ENCODE peak calls at places on chromosomes 2 and 18, in nine cellular contexts. A, F, O, S, G, W, J, E and L are unnamed samples.

GRCh38 chr2:24220534-24221281 is 45.9 kb downstream of the FAM228A start:
- DNase-seq in A (no peak), F (no peak), O (no peak), E (no peak), W (no peak), S (no peak), G (no peak), J (no peak), L (no peak)

GRCh38 chr2:6626406-6627012 is 239.2 kb downstream of the CMPK2 start:
- DNase-seq in F (no peak), W (no peak), G (no peak), O (no peak), E (no peak), J (no peak), S (no peak), A (no peak), L (no peak)

GRCh38 chr2:71614976-71615768 is 161.8 kb downstream of the DYSF start:
- DNase-seq in J (peak; percentile 63), E (peak; percentile 42), G (no peak), O (peak; percentile 38), A (no peak), W (peak; percentile 27), F (no peak), S (no peak), L (peak; percentile 66)

GRCh38 chr2:156006721-156007618 is 325.6 kb downstream of the NR4A2 start:
- DNase-seq in W (no peak), G (no peak), O (no peak), J (no peak), A (no peak), E (no peak), S (no peak), F (peak; percentile 1), L (no peak)

GRCh38 chr2:44943693-44944101 is 2.2 kb downstream of the SIX3 start:
- DNase-seq in S (no peak), F (no peak), O (no peak), J (no peak), A (no peak), E (no peak), W (no peak), G (no peak), L (no peak)

GRCh38 chr2:50273003-50273402 is 758.9 kb downstream of the NRXN1 start:
- DNase-seq in O (no peak), G (no peak), S (no peak), A (no peak), E (no peak), J (no peak), F (no peak), W (no peak), L (no peak)

GRCh38 chr2:68565858-68566257 is 77.5 kb upstream of the PROKR1 start:
- DNase-seq in F (no peak), A (no peak), W (peak; percentile 9), O (no peak), G (peak; percentile 79), E (no peak), S (peak; percentile 30), J (no peak), L (no peak)

GRCh38 chr2:232464534-232464865 is 8.5 kb downstream of the ALPI start:
- DNase-seq in A (no peak), J (no peak), F (no peak), G (no peak), E (no peak), S (no peak), W (no peak), O (no peak), L (no peak)

GRCh38 chr2:241219030-241219382 is 30.5 kb downstream of the ANO7 start:
- DNase-seq in G (no peak), O (no peak), F (no peak), W (no peak), A (no peak), E (no peak), J (no peak), S (no peak), L (no peak)

GRCh38 chr2:142380372-142380771 is 249.6 kb upstream of the LRP1B start:
- DNase-seq in O (no peak), G (no peak), W (no peak), J (no peak), E (no peak), F (no peak), S (no peak), A (no peak), L (no peak)

GRCh38 chr2:9095690-9096089 is 92.2 kb upstream of the MBOAT2 start:
- DNase-seq in G (no peak), J (no peak), W (no peak), F (no peak), S (no peak), O (peak; percentile 22), A (peak; percentile 42), E (peak; percentile 65), L (no peak)
- TF ChIP-seq CTCF in G (no peak), J (no peak), W (peak; percentile 2), F (no peak), S (no peak), O (no peak), A (no peak), E (no peak), L (peak; percentile 51)

GRCh38 chr2:165877565-165878550 is 75.7 kb downstream of the TTC21B start:
- DNase-seq in G (peak; percentile 69), E (no peak), O (no peak), S (no peak), W (peak; percentile 70), F (no peak), A (no peak), J (no peak), L (no peak)
- TF ChIP-seq CTCF in G (no peak), E (no peak), O (no peak), S (no peak), W (no peak), F (no peak), A (no peak), J (no peak), L (no peak)

GRCh38 chr2:207252416-207252815 is 86.7 kb upstream of the KLF7 start:
- DNase-seq in W (no peak), J (no peak), E (no peak), G (no peak), O (no peak), A (no peak), S (no peak), F (no peak), L (no peak)
- TF ChIP-seq CTCF in W (no peak), J (no peak), E (no peak), G (no peak), O (no peak), A (no peak), S (no peak), F (no peak), L (no peak)

DNA sequence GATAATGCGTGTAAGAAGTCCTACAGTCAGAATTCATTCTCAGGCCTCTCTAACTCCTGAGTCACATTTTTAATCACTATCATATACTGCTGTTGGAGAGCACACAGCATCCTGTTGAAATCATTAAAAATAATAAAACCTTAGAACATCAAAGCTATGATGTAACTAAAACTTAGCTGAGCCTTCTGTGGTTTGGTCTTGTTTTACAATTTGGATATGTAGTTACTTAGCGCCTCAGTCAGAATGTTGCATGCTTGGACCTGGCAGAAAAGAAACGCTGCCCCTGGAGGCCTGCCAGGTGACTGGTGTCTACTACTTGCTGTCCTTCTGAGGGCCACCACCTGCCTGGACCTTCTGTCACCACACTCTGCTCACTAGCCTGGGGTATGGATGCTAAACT is 261.1 kb upstream of the RASGRP3 start:
- DNase-seq in E (no peak), J (no peak), O (peak; percentile 50), S (no peak), W (peak; percentile 83), F (peak; percentile 27), A (no peak), G (peak; percentile 87), L (no peak)
- TF ChIP-seq CTCF in E (no peak), J (no peak), O (no peak), S (no peak), W (no peak), F (no peak), A (no peak), G (no peak), L (no peak)

GRCh38 chr18:46519870-46520269 is 137.2 kb downstream of the LOXHD1 start:
- DNase-seq in F (no peak), A (no peak), G (no peak), J (no peak), W (no peak), S (no peak), E (no peak), O (no peak), L (peak; percentile 53)

GRCh38 chr18:46516555-46516954 is 140.5 kb downstream of the LOXHD1 start:
- DNase-seq in O (no peak), S (no peak), G (no peak), A (no peak), E (no peak), W (no peak), J (no peak), F (no peak), L (no peak)

GRCh38 chr18:46518438-46518837 is 138.6 kb downstream of the LOXHD1 start:
- DNase-seq in E (peak; percentile 46), S (no peak), F (no peak), J (no peak), W (no peak), O (no peak), A (peak; percentile 25), G (peak; percentile 13), L (peak; percentile 64)
- TF ChIP-seq CTCF in E (peak; percentile 19), S (no peak), F (no peak), J (peak; percentile 24), W (no peak), O (no peak), A (peak; percentile 14), G (no peak), L (no peak)